ENCODE peak calls at places on chromosome 20, in ten cellular contexts. One of them, this sample, is unnamed.
A peak's percentile ranks its signal among the peaks of the same experiment; 100 is the strongest.

GRCh38 chr20:63739129-63740069 is at the start of gene SLC2A4RG:
- DNase-seq in lower lobe of right lung: peak; percentile 85
- DNase-seq in left ventricle myocardium inferior: peak; percentile 84
- DNase-seq in fibroblast of lung: peak; percentile 72
- DNase-seq in keratinocyte: no peak
- DNase-seq in sigmoid colon: peak; percentile 89
- DNase-seq in thoracic aorta: no peak
- DNase-seq in astrocyte: peak; percentile 34
- DNase-seq in adrenal gland: peak; percentile 78
- DNase-seq in SK-N-MC: no peak
- DNase-seq in this sample: peak; percentile 68

GRCh38 chr20:42361402-42361801 is 743.2 kb upstream of the CHD6 start:
- DNase-seq in keratinocyte: no peak
- DNase-seq in adrenal gland: no peak
- DNase-seq in sigmoid colon: no peak
- DNase-seq in astrocyte: no peak
- DNase-seq in SK-N-MC: no peak
- DNase-seq in left ventricle myocardium inferior: no peak
- DNase-seq in thoracic aorta: no peak
- DNase-seq in lower lobe of right lung: no peak
- DNase-seq in fibroblast of lung: no peak
- DNase-seq in this sample: no peak

GRCh38 chr20:39878809-39879208 is 810.2 kb downstream of the MAFB start:
- DNase-seq in thoracic aorta: no peak
- DNase-seq in sigmoid colon: no peak
- DNase-seq in lower lobe of right lung: no peak
- DNase-seq in fibroblast of lung: no peak
- DNase-seq in left ventricle myocardium inferior: no peak
- DNase-seq in adrenal gland: peak; percentile 27
- DNase-seq in SK-N-MC: no peak
- DNase-seq in keratinocyte: peak; percentile 55
- DNase-seq in astrocyte: peak; percentile 47
- DNase-seq in this sample: no peak

GRCh38 chr20:32823078-32823477 is 3.3 kb downstream of the MAPRE1 start:
- DNase-seq in lower lobe of right lung: no peak
- DNase-seq in astrocyte: peak; percentile 75
- DNase-seq in SK-N-MC: no peak
- DNase-seq in thoracic aorta: no peak
- DNase-seq in keratinocyte: peak; percentile 13
- DNase-seq in left ventricle myocardium inferior: no peak
- DNase-seq in fibroblast of lung: peak; percentile 82
- DNase-seq in sigmoid colon: no peak
- DNase-seq in adrenal gland: peak; percentile 31
- DNase-seq in this sample: no peak

GRCh38 chr20:44720994-44721784 is 6.0 kb downstream of the CCN5 start:
- DNase-seq in thoracic aorta: no peak
- DNase-seq in sigmoid colon: no peak
- DNase-seq in adrenal gland: peak; percentile 48
- DNase-seq in SK-N-MC: no peak
- DNase-seq in lower lobe of right lung: peak; percentile 76
- DNase-seq in fibroblast of lung: peak; percentile 94
- DNase-seq in left ventricle myocardium inferior: no peak
- DNase-seq in keratinocyte: no peak
- DNase-seq in astrocyte: peak; percentile 88
- DNase-seq in this sample: no peak

GRCh38 chr20:62133051-62133845 is 9.9 kb downstream of the PSMA7 start:
- DNase-seq in astrocyte: peak; percentile 27
- DNase-seq in sigmoid colon: no peak
- DNase-seq in fibroblast of lung: no peak
- DNase-seq in keratinocyte: no peak
- DNase-seq in SK-N-MC: no peak
- DNase-seq in lower lobe of right lung: peak; percentile 72
- DNase-seq in thoracic aorta: no peak
- DNase-seq in left ventricle myocardium inferior: peak; percentile 48
- DNase-seq in adrenal gland: peak; percentile 39
- DNase-seq in this sample: no peak

GRCh38 chr20:41627611-41628244 is 9.6 kb upstream of the CHD6 start:
- DNase-seq in adrenal gland: no peak
- DNase-seq in sigmoid colon: no peak
- DNase-seq in SK-N-MC: no peak
- DNase-seq in keratinocyte: no peak
- DNase-seq in lower lobe of right lung: no peak
- DNase-seq in fibroblast of lung: no peak
- DNase-seq in thoracic aorta: no peak
- DNase-seq in left ventricle myocardium inferior: no peak
- DNase-seq in astrocyte: no peak
- DNase-seq in this sample: no peak

GRCh38 chr20:50464026-50464724 is 46.0 kb upstream of the PTPN1 start:
- DNase-seq in adrenal gland: peak; percentile 59
- DNase-seq in lower lobe of right lung: peak; percentile 75
- DNase-seq in SK-N-MC: no peak
- DNase-seq in keratinocyte: no peak
- DNase-seq in thoracic aorta: no peak
- DNase-seq in sigmoid colon: peak; percentile 88
- DNase-seq in fibroblast of lung: peak; percentile 65
- DNase-seq in astrocyte: no peak
- DNase-seq in left ventricle myocardium inferior: peak; percentile 39
- DNase-seq in this sample: peak; percentile 43

GRCh38 chr20:63475209-63475608 is 2.8 kb upstream of the KCNQ2 start:
- DNase-seq in thoracic aorta: no peak
- DNase-seq in SK-N-MC: no peak
- DNase-seq in keratinocyte: no peak
- DNase-seq in sigmoid colon: no peak
- DNase-seq in adrenal gland: peak; percentile 58
- DNase-seq in left ventricle myocardium inferior: no peak
- DNase-seq in lower lobe of right lung: no peak
- DNase-seq in fibroblast of lung: peak; percentile 6
- DNase-seq in astrocyte: peak; percentile 6
- DNase-seq in this sample: no peak

GRCh38 chr20:17875106-17875980 is 93.3 kb downstream of the SNX5 start:
- DNase-seq in lower lobe of right lung: peak; percentile 84
- DNase-seq in left ventricle myocardium inferior: peak; percentile 45
- DNase-seq in astrocyte: peak; percentile 72
- DNase-seq in sigmoid colon: peak; percentile 95
- DNase-seq in thoracic aorta: no peak
- DNase-seq in keratinocyte: no peak
- DNase-seq in fibroblast of lung: peak; percentile 93
- DNase-seq in adrenal gland: peak; percentile 95
- DNase-seq in SK-N-MC: no peak
- DNase-seq in this sample: no peak

GRCh38 chr20:3172126-3172932 is 1.0 kb downstream of the LZTS3 start:
- DNase-seq in adrenal gland: no peak
- DNase-seq in SK-N-MC: no peak
- DNase-seq in lower lobe of right lung: no peak
- DNase-seq in left ventricle myocardium inferior: no peak
- DNase-seq in fibroblast of lung: no peak
- DNase-seq in thoracic aorta: no peak
- DNase-seq in astrocyte: no peak
- DNase-seq in sigmoid colon: peak; percentile 55
- DNase-seq in keratinocyte: no peak
- DNase-seq in this sample: no peak

DNA sequence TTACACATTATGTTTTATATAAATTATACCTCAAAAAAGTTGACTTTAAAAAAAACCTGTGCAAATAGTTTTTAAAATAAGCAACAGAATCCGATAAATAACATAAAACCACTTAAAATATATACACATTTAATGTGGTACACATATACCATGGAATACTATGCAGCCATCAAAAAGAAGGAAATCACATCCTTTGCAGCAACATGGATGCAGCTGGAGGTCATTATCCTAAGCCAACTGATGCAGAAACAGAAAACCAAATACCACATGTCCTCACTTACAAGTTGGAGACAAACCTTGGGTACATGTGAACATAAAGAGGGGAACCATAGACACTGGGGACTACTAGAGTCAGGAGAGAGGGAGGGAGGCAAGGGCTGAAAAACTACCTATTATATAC is 4.0 kb upstream of the DEFB121 start:
- DNase-seq in adrenal gland: no peak
- DNase-seq in sigmoid colon: no peak
- DNase-seq in lower lobe of right lung: no peak
- DNase-seq in left ventricle myocardium inferior: no peak
- DNase-seq in thoracic aorta: no peak
- DNase-seq in keratinocyte: no peak
- DNase-seq in fibroblast of lung: no peak
- DNase-seq in astrocyte: no peak
- DNase-seq in SK-N-MC: no peak
- DNase-seq in this sample: no peak
- H3K9me3 ChIP-seq in adrenal gland: no peaks in the 10 kb centered on the region
- H3K9me3 ChIP-seq in sigmoid colon: no peaks in the 10 kb centered on the region
- H3K9me3 ChIP-seq in lower lobe of right lung: no peaks in the 10 kb centered on the region
- H3K9me3 ChIP-seq in left ventricle myocardium inferior: peaks cover 3% of the 10 kb centered on the region
- H3K9me3 ChIP-seq in thoracic aorta: no peaks in the 10 kb centered on the region
- H3K9me3 ChIP-seq in keratinocyte: no peaks in the 10 kb centered on the region
- H3K9me3 ChIP-seq in fibroblast of lung: no peaks in the 10 kb centered on the region
- H3K9me3 ChIP-seq in astrocyte: no peaks in the 10 kb centered on the region
- H3K9me3 ChIP-seq in SK-N-MC: no peaks in the 10 kb centered on the region
- H3K9me3 ChIP-seq in this sample: no peaks in the 10 kb centered on the region

DNA sequence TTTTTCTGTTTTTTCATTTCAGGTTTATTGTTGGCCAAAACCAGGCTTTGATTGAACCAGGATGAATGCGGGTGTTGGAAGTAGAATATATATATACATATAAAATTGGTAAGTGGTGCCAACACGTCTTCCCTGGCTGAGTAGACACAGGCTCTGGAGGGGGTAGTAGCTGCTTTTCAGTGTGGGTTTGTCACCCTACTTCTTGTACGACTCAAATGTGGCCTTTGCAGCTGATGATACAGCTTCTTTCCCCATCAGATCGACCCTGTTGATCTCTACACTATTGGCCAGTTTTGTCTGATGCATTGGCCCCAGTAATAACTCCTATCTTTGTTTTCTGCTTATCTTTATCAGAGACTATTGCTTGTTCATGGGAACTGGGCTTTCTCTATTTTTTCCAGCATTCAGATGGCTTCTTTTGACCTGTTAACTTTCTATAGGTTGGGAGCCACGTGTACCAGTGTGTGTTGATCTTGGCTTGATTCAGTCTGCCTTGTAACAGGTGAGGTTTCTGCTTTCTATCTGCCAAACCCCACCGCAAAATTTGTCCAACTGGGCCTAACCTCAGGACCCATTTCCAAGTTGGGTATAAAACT is 2.7 kb upstream of the ZNFX1 start:
- DNase-seq in adrenal gland: no peak
- DNase-seq in fibroblast of lung: no peak
- DNase-seq in SK-N-MC: no peak
- DNase-seq in sigmoid colon: no peak
- DNase-seq in thoracic aorta: no peak
- DNase-seq in keratinocyte: no peak
- DNase-seq in left ventricle myocardium inferior: no peak
- DNase-seq in lower lobe of right lung: no peak
- DNase-seq in astrocyte: no peak
- DNase-seq in this sample: no peak
- H3K9me3 ChIP-seq in adrenal gland: no peaks in the 10 kb centered on the region
- H3K9me3 ChIP-seq in fibroblast of lung: peaks cover 10% of the 10 kb centered on the region
- H3K9me3 ChIP-seq in SK-N-MC: no peaks in the 10 kb centered on the region
- H3K9me3 ChIP-seq in sigmoid colon: peaks cover 7% of the 10 kb centered on the region
- H3K9me3 ChIP-seq in thoracic aorta: peaks cover 9% of the 10 kb centered on the region
- H3K9me3 ChIP-seq in keratinocyte: no peaks in the 10 kb centered on the region
- H3K9me3 ChIP-seq in left ventricle myocardium inferior: peaks cover 43% of the 10 kb centered on the region
- H3K9me3 ChIP-seq in lower lobe of right lung: peaks cover 30% of the 10 kb centered on the region
- H3K9me3 ChIP-seq in astrocyte: peaks cover 9% of the 10 kb centered on the region
- H3K9me3 ChIP-seq in this sample: peaks cover 58% of the 10 kb centered on the region

GRCh38 chr20:22350624-22351023 is 233.7 kb downstream of the FOXA2 start:
- DNase-seq in adrenal gland: no peak
- DNase-seq in astrocyte: no peak
- DNase-seq in SK-N-MC: no peak
- DNase-seq in left ventricle myocardium inferior: no peak
- DNase-seq in keratinocyte: no peak
- DNase-seq in lower lobe of right lung: no peak
- DNase-seq in thoracic aorta: no peak
- DNase-seq in sigmoid colon: no peak
- DNase-seq in fibroblast of lung: no peak
- DNase-seq in this sample: no peak
- H3K9me3 ChIP-seq in adrenal gland: no peaks in the 10 kb centered on the region
- H3K9me3 ChIP-seq in astrocyte: no peaks in the 10 kb centered on the region
- H3K9me3 ChIP-seq in SK-N-MC: no peaks in the 10 kb centered on the region
- H3K9me3 ChIP-seq in left ventricle myocardium inferior: peaks cover 3% of the 10 kb centered on the region
- H3K9me3 ChIP-seq in keratinocyte: no peaks in the 10 kb centered on the region
- H3K9me3 ChIP-seq in lower lobe of right lung: no peaks in the 10 kb centered on the region
- H3K9me3 ChIP-seq in thoracic aorta: no peaks in the 10 kb centered on the region
- H3K9me3 ChIP-seq in sigmoid colon: no peaks in the 10 kb centered on the region
- H3K9me3 ChIP-seq in fibroblast of lung: no peaks in the 10 kb centered on the region
- H3K9me3 ChIP-seq in this sample: no peaks in the 10 kb centered on the region

GRCh38 chr20:56945057-56945456 is 316.0 kb downstream of the TFAP2C start:
- DNase-seq in astrocyte: no peak
- DNase-seq in lower lobe of right lung: no peak
- DNase-seq in fibroblast of lung: no peak
- DNase-seq in adrenal gland: no peak
- DNase-seq in sigmoid colon: peak; percentile 69
- DNase-seq in SK-N-MC: no peak
- DNase-seq in thoracic aorta: no peak
- DNase-seq in left ventricle myocardium inferior: no peak
- DNase-seq in keratinocyte: no peak
- DNase-seq in this sample: no peak
- H3K9me3 ChIP-seq in astrocyte: no peaks in the 10 kb centered on the region
- H3K9me3 ChIP-seq in lower lobe of right lung: no peaks in the 10 kb centered on the region
- H3K9me3 ChIP-seq in fibroblast of lung: no peaks in the 10 kb centered on the region
- H3K9me3 ChIP-seq in adrenal gland: no peaks in the 10 kb centered on the region
- H3K9me3 ChIP-seq in sigmoid colon: no peaks in the 10 kb centered on the region
- H3K9me3 ChIP-seq in SK-N-MC: no peaks in the 10 kb centered on the region
- H3K9me3 ChIP-seq in thoracic aorta: no peaks in the 10 kb centered on the region
- H3K9me3 ChIP-seq in left ventricle myocardium inferior: no peaks in the 10 kb centered on the region
- H3K9me3 ChIP-seq in keratinocyte: no peaks in the 10 kb centered on the region
- H3K9me3 ChIP-seq in this sample: no peaks in the 10 kb centered on the region

GRCh38 chr20:25517124-25517523 is 68.2 kb downstream of the NINL start:
- DNase-seq in astrocyte: no peak
- DNase-seq in lower lobe of right lung: no peak
- DNase-seq in fibroblast of lung: no peak
- DNase-seq in sigmoid colon: no peak
- DNase-seq in adrenal gland: no peak
- DNase-seq in keratinocyte: no peak
- DNase-seq in left ventricle myocardium inferior: no peak
- DNase-seq in thoracic aorta: no peak
- DNase-seq in SK-N-MC: no peak
- DNase-seq in this sample: no peak

GRCh38 chr20:25512709-25513108 is 72.6 kb downstream of the NINL start:
- DNase-seq in fibroblast of lung: no peak
- DNase-seq in thoracic aorta: no peak
- DNase-seq in sigmoid colon: no peak
- DNase-seq in adrenal gland: no peak
- DNase-seq in SK-N-MC: no peak
- DNase-seq in keratinocyte: no peak
- DNase-seq in astrocyte: no peak
- DNase-seq in lower lobe of right lung: no peak
- DNase-seq in left ventricle myocardium inferior: no peak
- DNase-seq in this sample: no peak

GRCh38 chr20:25514747-25515340 is 70.5 kb downstream of the NINL start:
- DNase-seq in SK-N-MC: no peak
- DNase-seq in thoracic aorta: no peak
- DNase-seq in astrocyte: no peak
- DNase-seq in adrenal gland: no peak
- DNase-seq in keratinocyte: no peak
- DNase-seq in left ventricle myocardium inferior: no peak
- DNase-seq in fibroblast of lung: no peak
- DNase-seq in sigmoid colon: no peak
- DNase-seq in lower lobe of right lung: no peak
- DNase-seq in this sample: no peak

GRCh38 chr20:25511183-25511582 is 74.1 kb downstream of the NINL start:
- DNase-seq in adrenal gland: no peak
- DNase-seq in lower lobe of right lung: no peak
- DNase-seq in sigmoid colon: no peak
- DNase-seq in left ventricle myocardium inferior: no peak
- DNase-seq in thoracic aorta: no peak
- DNase-seq in keratinocyte: no peak
- DNase-seq in fibroblast of lung: no peak
- DNase-seq in astrocyte: no peak
- DNase-seq in SK-N-MC: no peak
- DNase-seq in this sample: no peak

GRCh38 chr20:25514195-25514594 is 71.1 kb downstream of the NINL start:
- DNase-seq in adrenal gland: no peak
- DNase-seq in SK-N-MC: no peak
- DNase-seq in fibroblast of lung: no peak
- DNase-seq in left ventricle myocardium inferior: no peak
- DNase-seq in keratinocyte: no peak
- DNase-seq in thoracic aorta: no peak
- DNase-seq in astrocyte: no peak
- DNase-seq in lower lobe of right lung: no peak
- DNase-seq in sigmoid colon: no peak
- DNase-seq in this sample: no peak
- H3K9me3 ChIP-seq in adrenal gland: no peaks in the 10 kb centered on the region
- H3K9me3 ChIP-seq in SK-N-MC: peaks cover 12% of the 10 kb centered on the region
- H3K9me3 ChIP-seq in fibroblast of lung: no peaks in the 10 kb centered on the region
- H3K9me3 ChIP-seq in left ventricle myocardium inferior: peaks cover 25% of the 10 kb centered on the region
- H3K9me3 ChIP-seq in keratinocyte: peaks cover 5% of the 10 kb centered on the region
- H3K9me3 ChIP-seq in thoracic aorta: peaks cover 9% of the 10 kb centered on the region
- H3K9me3 ChIP-seq in astrocyte: peaks cover 16% of the 10 kb centered on the region
- H3K9me3 ChIP-seq in lower lobe of right lung: peaks cover 14% of the 10 kb centered on the region
- H3K9me3 ChIP-seq in sigmoid colon: peaks cover 7% of the 10 kb centered on the region
- H3K9me3 ChIP-seq in this sample: no peaks in the 10 kb centered on the region

This sample was measured in T-helper 17 cell.